ENCODE peak calls at places on chromosomes 4 and X, in seven cellular contexts. D is stimulated activated CD4-positive, alpha-beta T cell treated with anti-CD3 and anti-CD28 coated beads, Interleukin-2, amount 100 ng/mL, for 24 hours; E is iris pigment epithelial cell; B is activated CD4-positive, alpha-beta T cell treated with anti-CD3 and anti-CD28 coated beads, Interleukin-2, amount 50 U/mL, for 24 hours; Y is stomach; Q is NCI-H1092 treated with DMSO at 0.1 percent for 48 hours; O is fibroblast of pulmonary artery. H is an unnamed sample.

GRCh38 chr4:6360385-6360784 is 90.7 kb downstream of the WFS1 start:
- DNase-seq in D (no peak), B (no peak), Q (peak), Y (no peak), E (no peak), O (no peak), H (no peak)

GRCh38 chrX:66756717-66757116 is 117.8 kb upstream of the EDA2R start:
- DNase-seq in D (no peak), O (no peak), E (no peak), Y (no peak), Q (no peak), B (no peak), H (no peak)

GRCh38 chrX:39592776-39593175 is 505.0 kb downstream of the BCOR start:
- DNase-seq in O (peak), B (no peak), Y (no peak), E (peak), Q (no peak), D (no peak), H (no peak)

GRCh38 chr4:16685536-16685935 is 212.9 kb downstream of the LDB2 start:
- DNase-seq in Q (no peak), E (peak), D (no peak), B (no peak), O (no peak), Y (no peak), H (no peak)

GRCh38 chrX:23902419-23902818 is 5.3 kb downstream of the APOO start:
- DNase-seq in D (no peak), Q (peak), O (peak), B (no peak), Y (no peak), E (peak), H (peak)

GRCh38 chr4:131296192-131296591 is 1852.9 kb upstream of the PCDH10 start:
- DNase-seq in Y (no peak), Q (no peak), E (no peak), D (no peak), O (no peak), B (no peak), H (no peak)

GRCh38 chr4:8100696-8101095 is 57.9 kb downstream of the ABLIM2 start:
- DNase-seq in D (no peak), B (no peak), Q (no peak), O (peak), E (no peak), Y (no peak), H (no peak)

GRCh38 chrX:150856101-150856500 is 42.4 kb downstream of the CD99L2 start:
- DNase-seq in Y (no peak), B (no peak), O (peak), Q (no peak), E (peak), D (no peak), H (no peak)

GRCh38 chrX:97628807-97629596 is 745.3 kb downstream of the RPA4 start:
- DNase-seq in D (no peak), O (no peak), Y (no peak), E (no peak), Q (no peak), B (no peak), H (no peak)

GRCh38 chr4:155582971-155583437 is 83.6 kb upstream of the GUCY1A1 start:
- DNase-seq in O (peak), E (peak), Y (no peak), Q (no peak), D (no peak), B (no peak), H (peak)

GRCh38 chrX:108601276-108601675 is 135.1 kb downstream of the IRS4 start:
- DNase-seq in Q (no peak), D (no peak), O (no peak), E (no peak), B (no peak), Y (no peak), H (no peak)

GRCh38 chrX:1316527-1316926 is 20.1 kb upstream of the IL3RA start:
- DNase-seq in D (peak), B (no peak), E (no peak), O (no peak), Q (no peak), Y (peak), H (no peak)

GRCh38 chr4:14117575-14118228 is 490.2 kb upstream of the BOD1L1 start:
- DNase-seq in O (no peak), B (no peak), Q (no peak), Y (no peak), D (no peak), E (no peak), H (no peak)

GRCh38 chr4:38577482-38577881 is 86.5 kb upstream of the KLF3 start:
- DNase-seq in O (no peak), Q (no peak), E (no peak), B (no peak), D (no peak), Y (no peak), H (no peak)

GRCh38 chr4:153204247-153205027 is at the start of gene TRIM2:
- DNase-seq in E (peak), B (no peak), Y (peak), D (no peak), O (peak), Q (peak), H (no peak)

GRCh38 chr4:58809948-58810347 is 1699.8 kb upstream of the IGFBP7 start:
- DNase-seq in E (no peak), B (no peak), Q (no peak), D (no peak), O (no peak), Y (no peak), H (no peak)

GRCh38 chr4:105520819-105521790 is 31.3 kb upstream of the ARHGEF38 start:
- DNase-seq in B (no peak), Q (peak), E (peak), D (no peak), O (peak), Y (peak), H (no peak)

GRCh38 chrX:154351183-154352011 is 23.0 kb downstream of the FLNA start:
- DNase-seq in Y (no peak), Q (no peak), D (no peak), B (no peak), E (no peak), O (no peak), H (no peak)

GRCh38 chr4:52984469-52984868 is 122.4 kb downstream of the RASL11B start:
- DNase-seq in B (no peak), Y (no peak), D (no peak), O (no peak), E (peak), Q (no peak), H (no peak)

GRCh38 chr4:188811116-188811515 is 671.9 kb downstream of the TRIML1 start:
- DNase-seq in Q (no peak), E (no peak), Y (no peak), O (no peak), D (no peak), B (no peak), H (no peak)

GRCh38 chr4:187128226-187128625 is 404.6 kb upstream of the FAT1 start:
- DNase-seq in Q (no peak), O (peak), Y (no peak), B (no peak), D (no peak), E (peak), H (peak)

GRCh38 chrX:48626401-48627298 is 29.4 kb downstream of the WDR13 start:
- DNase-seq in Y (no peak), Q (no peak), E (peak), O (no peak), B (no peak), D (no peak), H (no peak)

GRCh38 chr4:212438-213174 is 88.3 kb downstream of the ZNF718 start:
- DNase-seq in Y (peak), O (peak), Q (no peak), D (no peak), B (no peak), E (peak), H (peak)

GRCh38 chr4:93157984-93158383 is 670.6 kb upstream of the ATOH1 start:
- DNase-seq in D (no peak), O (no peak), Y (no peak), E (no peak), B (no peak), Q (no peak), H (no peak)

GRCh38 chrX:40008841-40009461 is 88.8 kb downstream of the BCOR start:
- DNase-seq in O (peak), Y (no peak), Q (peak), B (no peak), E (peak), D (peak), H (no peak)

GRCh38 chrX:72026341-72027023 is 105.2 kb downstream of the RTL5 start:
- DNase-seq in Y (no peak), E (no peak), D (no peak), B (no peak), Q (no peak), O (no peak), H (no peak)

H was measured in keratinocyte.